ENCODE peak calls at places on chromosomes 2 and 18, in six cellular contexts. Z is T-helper 2 cell, S is amygdala, K is HT1080, B is GM20000, Y is GF-D8. R is an unnamed sample.

GRCh38 chr2:191230174-191230573 is 15.0 kb upstream of the MYO1B start:
- DNase-seq in Z (no peak), Y (no peak), B (no peak), K (peak), S (no peak), R (no peak)

GRCh38 chr2:176729706-176730569 is 460.7 kb downstream of the MTX2 start:
- DNase-seq in K (no peak), B (no peak), Z (no peak), S (no peak), Y (no peak), R (no peak)

GRCh38 chr2:189601043-189601442 is 20.5 kb upstream of the SLC40A1 start:
- DNase-seq in S (no peak), Y (no peak), K (peak), B (no peak), Z (no peak), R (no peak)

GRCh38 chr2:200274116-200275075 is 32.1 kb upstream of the SPATS2L start:
- DNase-seq in Y (no peak), B (no peak), K (peak), Z (no peak), S (peak), R (no peak)

GRCh38 chr2:17729880-17730279 is 23.7 kb downstream of the SMC6 start:
- DNase-seq in Z (no peak), B (no peak), K (no peak), Y (no peak), S (no peak), R (no peak)

GRCh38 chr2:147348886-147349285 is 495.9 kb upstream of the ACVR2A start:
- DNase-seq in S (no peak), Z (no peak), Y (no peak), B (no peak), K (no peak), R (no peak)

GRCh38 chr2:224175538-224175937 is 136.5 kb upstream of the SERPINE2 start:
- DNase-seq in S (no peak), Y (no peak), Z (no peak), K (no peak), B (no peak), R (no peak)

GRCh38 chr2:25234756-25235155 is 66.4 kb upstream of the POMC start:
- DNase-seq in B (no peak), K (no peak), Z (no peak), S (no peak), Y (no peak), R (no peak)

GRCh38 chr18:12791631-12792030 is 88.8 kb downstream of the PSMG2 start:
- DNase-seq in B (no peak), K (no peak), S (no peak), Z (no peak), Y (no peak), R (no peak)

GRCh38 chr2:158529379-158530110 is 72.8 kb downstream of the PKP4 start:
- DNase-seq in S (no peak), K (peak), Y (no peak), Z (no peak), B (no peak), R (no peak)

GRCh38 chr18:78087338-78087737 is 837.7 kb downstream of the GALR1 start:
- DNase-seq in K (no peak), S (no peak), Y (no peak), B (no peak), Z (no peak), R (no peak)

GRCh38 chr18:62596145-62597005 is 73.5 kb downstream of the ZCCHC2 start:
- DNase-seq in K (no peak), Z (no peak), S (no peak), Y (no peak), B (no peak), R (no peak)

GRCh38 chr18:1663879-1664705 is 759.4 kb downstream of the ADCYAP1 start:
- DNase-seq in B (peak), K (peak), Y (no peak), S (no peak), Z (no peak), R (peak)

GRCh38 chr18:9329471-9329870 is 5.1 kb upstream of the TWSG1 start:
- DNase-seq in K (no peak), B (no peak), Y (no peak), S (no peak), Z (no peak), R (no peak)

GRCh38 chr18:62342884-62343283 is 17.8 kb downstream of the TNFRSF11A start:
- DNase-seq in Y (no peak), K (no peak), Z (no peak), B (no peak), S (no peak), R (no peak)

GRCh38 chr2:9382604-9383235 is 40.6 kb downstream of the ITGB1BP1 start:
- DNase-seq in S (no peak), Z (no peak), B (no peak), Y (no peak), K (peak), R (no peak)

GRCh38 chr2:36710858-36711520 is 14.5 kb downstream of the VIT start:
- DNase-seq in Y (no peak), S (no peak), Z (no peak), B (no peak), K (no peak), R (no peak)

GRCh38 chr2:69755862-69756467 is 14.0 kb downstream of the ANXA4 start:
- DNase-seq in S (no peak), Y (no peak), Z (no peak), B (no peak), K (peak), R (no peak)

GRCh38 chr2:84251651-84252278 is 207.3 kb downstream of the SUCLG1 start:
- DNase-seq in Y (no peak), S (no peak), B (no peak), Z (no peak), K (no peak), R (no peak)

GRCh38 chr18:2848145-2848878 is 1.5 kb downstream of the EMILIN2 start:
- DNase-seq in K (no peak), B (peak), Z (no peak), Y (no peak), S (no peak), R (no peak)

GRCh38 chr2:84441505-84441904 is 17.6 kb downstream of the SUCLG1 start:
- DNase-seq in K (no peak), Y (no peak), S (no peak), B (no peak), Z (no peak), R (no peak)

GRCh38 chr2:101768480-101769077 is 71.1 kb downstream of the MAP4K4 start:
- DNase-seq in B (no peak), S (no peak), K (no peak), Y (no peak), Z (no peak), R (no peak)

GRCh38 chr2:170582747-170583463 is 132.2 kb upstream of the SP5 start:
- DNase-seq in Z (no peak), K (no peak), B (no peak), S (no peak), Y (no peak), R (no peak)

GRCh38 chr18:24161304-24161703 is 22.4 kb downstream of the CABYR start:
- DNase-seq in B (no peak), Y (no peak), S (no peak), K (no peak), Z (no peak), R (no peak)

GRCh38 chr2:20213651-20214565 is 11.0 kb downstream of the SDC1 start:
- DNase-seq in Z (no peak), Y (no peak), K (no peak), B (peak), S (no peak), R (peak)

GRCh38 chr2:129103922-129104878 is 785.5 kb upstream of the HS6ST1 start:
- DNase-seq in Y (no peak), B (no peak), Z (no peak), K (no peak), S (no peak), R (no peak)

GRCh38 chr2:69007603-69008002 is 5.4 kb upstream of the ANTXR1 start:
- DNase-seq in B (no peak), Y (no peak), K (peak), S (no peak), Z (no peak), R (no peak)

GRCh38 chr2:20664071-20664390 is 2.9 kb upstream of the GDF7 start:
- DNase-seq in B (no peak), Z (no peak), S (no peak), K (no peak), Y (no peak), R (no peak)

GRCh38 chr2:140589273-140589672 is 1541.5 kb downstream of the LRP1B start:
- DNase-seq in B (no peak), Y (no peak), S (no peak), K (peak), Z (no peak), R (no peak)

GRCh38 chr2:163630836-163631235 is 105.0 kb downstream of the FIGN start:
- DNase-seq in Y (no peak), Z (no peak), K (no peak), S (no peak), B (no peak), R (no peak)

GRCh38 chr2:203623104-203623503 is 83.3 kb upstream of the CD28 start:
- DNase-seq in K (peak), Z (no peak), S (no peak), Y (no peak), B (no peak), R (no peak)

GRCh38 chr2:118970396-118971135 is 28.6 kb downstream of the MARCO start:
- DNase-seq in K (no peak), B (no peak), Z (no peak), S (no peak), Y (no peak), R (no peak)

GRCh38 chr18:78492813-78493371 is 486.7 kb upstream of the SALL3 start:
- DNase-seq in B (no peak), Y (no peak), S (no peak), K (no peak), Z (no peak), R (no peak)

GRCh38 chr2:221429741-221430491 is 142.2 kb downstream of the EPHA4 start:
- DNase-seq in B (no peak), Z (no peak), Y (no peak), S (no peak), K (peak), R (no peak)